ENCODE peak calls at places on chromosome 3, in six cellular contexts. G, J, O, R, Y and A are unnamed samples.

GRCh38 chr3:19331931-19332330 is 183.6 kb downstream of the KCNH8 start:
- DNase-seq in G (no peak), Y (no peak), R (no peak), O (no peak), J (no peak), A (no peak)

GRCh38 chr3:25257026-25257425 is 171.0 kb upstream of the RARB start:
- DNase-seq in Y (no peak), J (no peak), R (peak), G (no peak), O (no peak), A (no peak)

GRCh38 chr3:81549388-81549787 is 212.1 kb downstream of the GBE1 start:
- DNase-seq in J (no peak), G (no peak), Y (no peak), R (no peak), O (no peak), A (no peak)

GRCh38 chr3:178404966-178405365 is 131.3 kb upstream of the KCNMB2 start:
- DNase-seq in O (no peak), J (no peak), G (no peak), Y (no peak), R (peak), A (no peak)

GRCh38 chr3:120145498-120146285 is 51.4 kb upstream of the GSK3B start:
- DNase-seq in G (no peak), Y (no peak), R (peak), J (no peak), O (no peak), A (peak)

GRCh38 chr3:31575448-31575847 is 42.7 kb downstream of the STT3B start:
- DNase-seq in Y (no peak), J (no peak), O (no peak), R (no peak), G (no peak), A (peak)

GRCh38 chr3:64291956-64292355 is 66.7 kb upstream of the PRICKLE2 start:
- DNase-seq in G (no peak), J (no peak), R (peak), O (no peak), Y (no peak), A (no peak)

GRCh38 chr3:31307131-31307785 is 225.5 kb upstream of the STT3B start:
- DNase-seq in J (no peak), Y (no peak), R (peak), G (no peak), O (no peak), A (no peak)

GRCh38 chr3:96000963-96001362 is 813.4 kb upstream of the EPHA6 start:
- DNase-seq in G (no peak), J (no peak), O (no peak), R (no peak), Y (no peak), A (no peak)

GRCh38 chr3:4042070-4042469 is 242.8 kb downstream of the LRRN1 start:
- DNase-seq in J (no peak), O (no peak), Y (no peak), G (no peak), R (no peak), A (no peak)

GRCh38 chr3:151421956-151422355 is 37.4 kb upstream of the P2RY12 start:
- DNase-seq in O (no peak), R (no peak), J (no peak), Y (no peak), G (no peak), A (no peak)

GRCh38 chr3:151428386-151428785 is 32.5 kb downstream of the IGSF10 start:
- DNase-seq in G (no peak), Y (no peak), J (no peak), O (no peak), R (no peak), A (no peak)

GRCh38 chr3:151423091-151423490 is 37.8 kb downstream of the IGSF10 start:
- DNase-seq in G (no peak), R (no peak), J (no peak), Y (no peak), O (no peak), A (no peak)

GRCh38 chr3:151425640-151426336 is 35.1 kb downstream of the IGSF10 start:
- DNase-seq in R (peak), Y (no peak), J (no peak), G (no peak), O (no peak), A (no peak)

GRCh38 chr3:151426337-151426648 is 34.6 kb downstream of the IGSF10 start:
- DNase-seq in J (no peak), O (no peak), G (no peak), R (no peak), Y (no peak), A (peak)
- TF ChIP-seq CTCF in J (no peak), O (peak), G (peak), R (no peak), Y (no peak), A (no peak)

GRCh38 chr3:151008699-151009098 is 36.2 kb upstream of the CLRN1 start:
- DNase-seq in R (peak), J (no peak), Y (no peak), O (peak), G (no peak), A (no peak)
- TF ChIP-seq CTCF in R (peak), J (no peak), Y (no peak), O (peak), G (no peak), A (no peak)

GRCh38 chr3:170357176-170357919 is at the start of gene SKIL:
- DNase-seq in R (peak), G (peak), O (peak), Y (peak), J (peak), A (peak)
- TF ChIP-seq CTCF in R (no peak), G (no peak), O (no peak), Y (peak), J (peak), A (no peak)

GRCh38 chr3:172235698-172236097 is 196.3 kb downstream of the FNDC3B start:
- DNase-seq in R (no peak), J (no peak), Y (no peak), G (no peak), O (no peak), A (no peak)

GRCh38 chr3:172231318-172231901 is 192.0 kb downstream of the FNDC3B start:
- DNase-seq in Y (no peak), G (no peak), R (no peak), O (no peak), J (no peak), A (no peak)

GRCh38 chr3:172232579-172232978 is 193.2 kb downstream of the FNDC3B start:
- DNase-seq in R (no peak), G (no peak), Y (no peak), O (no peak), J (no peak), A (no peak)

GRCh38 chr3:172237121-172237742 is 197.9 kb downstream of the FNDC3B start:
- DNase-seq in G (no peak), Y (no peak), J (no peak), O (no peak), R (no peak), A (no peak)

DNA sequence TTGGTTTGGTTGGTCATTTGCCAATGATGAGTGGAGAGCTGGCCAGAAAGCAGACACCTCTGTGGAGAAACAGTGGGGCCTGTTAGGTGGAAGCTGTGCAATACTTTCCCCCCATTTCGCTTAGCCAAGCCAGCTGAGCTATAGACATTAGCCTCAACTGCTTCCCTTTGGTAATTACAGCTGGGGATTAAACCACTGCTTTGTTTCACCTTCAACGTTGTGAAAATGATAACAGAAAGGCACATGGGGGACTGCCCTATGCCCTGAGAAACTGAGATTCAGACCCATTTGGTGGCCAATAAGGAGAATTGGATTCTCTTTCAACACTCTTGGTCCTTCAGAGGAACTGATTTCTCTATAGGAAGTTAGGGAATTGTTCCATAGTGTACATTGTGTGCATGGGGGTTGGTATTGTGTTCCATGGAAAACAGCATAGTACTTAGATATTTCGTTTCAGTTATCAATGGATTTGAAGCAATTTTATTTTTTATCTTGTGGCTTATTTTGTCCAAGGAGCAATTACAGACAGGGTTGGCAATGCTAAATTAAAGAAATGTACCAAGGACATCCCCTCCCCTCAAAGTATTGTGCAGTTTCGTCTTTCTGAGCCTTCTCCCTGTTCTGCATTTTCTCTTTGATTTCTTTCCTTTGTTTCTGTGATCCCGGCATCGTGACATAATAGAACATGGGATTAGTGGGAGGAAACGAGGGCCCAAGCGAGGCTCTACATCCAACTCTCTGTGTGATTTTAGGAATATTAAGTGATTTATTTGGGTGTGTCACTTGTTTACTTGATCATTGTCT is 194.3 kb downstream of the FNDC3B start:
- DNase-seq in G (no peak), J (no peak), R (no peak), Y (no peak), O (no peak), A (no peak)
- TF ChIP-seq CTCF in G (no peak), J (no peak), R (no peak), Y (no peak), O (no peak), A (no peak)